ENCODE peak calls at places on chromosomes 3 and 15, in four cellular contexts. I is neuronal stem cell, X is keratinocyte, J is A549. Y is an unnamed sample.

GRCh38 chr3:45915518-45916231 is 27.6 kb upstream of the CXCR6 start:
- DNase-seq in I (no peak), X (no peak), J (peak), Y (peak)

GRCh38 chr3:54572197-54572895 is 355.5 kb downstream of the LRTM1 start:
- DNase-seq in I (no peak), X (peak), J (no peak), Y (no peak)

GRCh38 chr15:44092221-44092620 is 102.8 kb downstream of the FRMD5 start:
- DNase-seq in I (no peak), X (no peak), J (peak), Y (peak)

GRCh38 chr15:80070840-80071239 is 11.4 kb downstream of the ZFAND6 start:
- DNase-seq in I (no peak), X (no peak), J (peak), Y (no peak)

GRCh38 chr15:51579012-51579411 is 43.6 kb downstream of the DMXL2 start:
- DNase-seq in I (no peak), X (no peak), J (no peak), Y (no peak)

GRCh38 chr15:100124361-100124760 is 217.4 kb downstream of the ADAMTS17 start:
- DNase-seq in I (no peak), X (no peak), J (no peak), Y (no peak)

GRCh38 chr15:65101418-65101890 is 13.5 kb downstream of the UBAP1L start:
- DNase-seq in I (peak), X (no peak), J (peak), Y (peak)

GRCh38 chr15:59699810-59700431 is 10.8 kb upstream of the BNIP2 start:
- DNase-seq in I (no peak), X (no peak), J (peak), Y (peak)

GRCh38 chr3:188061133-188061532 is 92.8 kb upstream of the LPP start:
- DNase-seq in I (no peak), X (peak), J (peak), Y (peak)

GRCh38 chr3:123072152-123072551 is 5.3 kb downstream of the PDIA5 start:
- DNase-seq in I (no peak), X (no peak), J (no peak), Y (no peak)

GRCh38 chr15:85865070-85865684 is 70.5 kb upstream of the KLHL25 start:
- DNase-seq in I (peak), X (no peak), J (peak), Y (peak)

GRCh38 chr3:159796226-159796625 is 192.4 kb upstream of the IL12A start:
- DNase-seq in I (no peak), X (no peak), J (no peak), Y (no peak)

GRCh38 chr3:66487475-66487874 is 13.3 kb downstream of the LRIG1 start:
- DNase-seq in I (no peak), X (no peak), J (no peak), Y (no peak)

GRCh38 chr3:68984011-68984410 is 29.5 kb downstream of the EOGT start:
- DNase-seq in I (no peak), X (no peak), J (no peak), Y (no peak)

GRCh38 chr15:88106063-88106462 is 150.5 kb downstream of the NTRK3 start:
- DNase-seq in I (no peak), X (no peak), J (no peak), Y (no peak)

GRCh38 chr3:177928156-177928555 is 608.1 kb upstream of the KCNMB2 start:
- DNase-seq in I (no peak), X (no peak), J (peak), Y (peak)

GRCh38 chr15:80591938-80592825 is 102.9 kb upstream of the ABHD17C start:
- DNase-seq in I (no peak), X (no peak), J (no peak), Y (no peak)

GRCh38 chr3:30551266-30551665 is 55.1 kb upstream of the TGFBR2 start:
- DNase-seq in I (no peak), X (no peak), J (no peak), Y (no peak)

GRCh38 chr3:61117045-61117898 is 134.0 kb downstream of the FHIT start:
- DNase-seq in I (no peak), X (no peak), J (no peak), Y (no peak)

GRCh38 chr3:196603683-196604082 is 35.2 kb downstream of the FBXO45 start:
- DNase-seq in I (no peak), X (no peak), J (no peak), Y (no peak)

GRCh38 chr3:19229086-19229485 is 80.8 kb downstream of the KCNH8 start:
- DNase-seq in I (no peak), X (no peak), J (peak), Y (no peak)

DNA sequence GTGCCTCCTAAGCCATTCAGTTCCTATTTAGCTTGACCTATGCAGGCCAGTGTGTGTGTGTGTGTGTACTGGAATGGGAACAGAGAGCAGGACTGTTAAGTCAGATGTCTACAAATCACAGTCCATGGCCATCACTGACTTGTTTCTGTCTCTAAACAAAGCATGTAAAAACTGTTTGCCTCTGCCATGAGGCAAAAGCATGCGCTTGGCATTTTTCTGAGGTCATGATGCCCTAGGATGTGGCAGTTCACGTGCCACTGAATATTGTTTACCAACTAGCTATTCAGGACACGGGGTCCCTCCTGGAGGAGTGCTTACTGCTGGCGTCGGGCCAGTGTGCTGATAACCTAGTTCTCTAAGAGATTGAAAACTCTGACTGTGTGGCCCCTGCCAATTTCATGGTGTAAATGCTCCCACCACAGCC is 8.2 kb upstream of the ATP13A3 start:
- DNase-seq in I (no peak), X (no peak), J (no peak), Y (no peak)
- H3K27ac ChIP-seq in I (no peak), X (no peak), J (peak), Y (no peak)

GRCh38 chr3:173397161-173398110 is at the start of gene NLGN1:
- DNase-seq in I (peak), X (no peak), J (no peak), Y (peak)

GRCh38 chr3:173398111-173398479 is 551 bp downstream of the NLGN1 start:
- DNase-seq in I (no peak), X (no peak), J (no peak), Y (no peak)

GRCh38 chr3:173401369-173401768 is 3.8 kb downstream of the NLGN1 start:
- DNase-seq in I (no peak), X (no peak), J (no peak), Y (no peak)

GRCh38 chr3:173396191-173397041 is 1.1 kb upstream of the NLGN1 start:
- DNase-seq in I (peak), X (no peak), J (no peak), Y (peak)

GRCh38 chr3:173399001-173399400 is 1.5 kb downstream of the NLGN1 start:
- DNase-seq in I (no peak), X (no peak), J (no peak), Y (no peak)
- H3K27ac ChIP-seq in I (no peak), X (no peak), J (no peak), Y (no peak)

GRCh38 chr15:78322243-78322642 is 17.9 kb upstream of the CRABP1 start:
- DNase-seq in I (no peak), X (no peak), J (peak), Y (no peak)

GRCh38 chr15:78321786-78322185 is 18.4 kb upstream of the CRABP1 start:
- DNase-seq in I (no peak), X (no peak), J (no peak), Y (no peak)

GRCh38 chr15:78321041-78321570 is 19.0 kb upstream of the CRABP1 start:
- DNase-seq in I (no peak), X (no peak), J (no peak), Y (no peak)

GRCh38 chr15:78323693-78324092 is 16.5 kb upstream of the CRABP1 start:
- DNase-seq in I (no peak), X (no peak), J (no peak), Y (no peak)

GRCh38 chr15:78322724-78323395 is 17.3 kb upstream of the CRABP1 start:
- DNase-seq in I (no peak), X (no peak), J (no peak), Y (no peak)
- H3K27ac ChIP-seq in I (peak), X (no peak), J (peak), Y (no peak)

GRCh38 chr15:31162721-31163510 is 61.4 kb upstream of the TRPM1 start:
- DNase-seq in I (no peak), X (no peak), J (no peak), Y (no peak)

GRCh38 chr15:31160740-31161495 is 59.4 kb upstream of the TRPM1 start:
- DNase-seq in I (no peak), X (no peak), J (no peak), Y (no peak)

GRCh38 chr15:31161990-31162389 is 60.5 kb upstream of the TRPM1 start:
- DNase-seq in I (no peak), X (no peak), J (no peak), Y (no peak)

GRCh38 chr15:31164573-31164912 is 63.0 kb upstream of the TRPM1 start:
- DNase-seq in I (no peak), X (no peak), J (no peak), Y (no peak)

GRCh38 chr15:31163769-31164572 is 62.4 kb upstream of the TRPM1 start:
- DNase-seq in I (no peak), X (peak), J (no peak), Y (peak)
- H3K27ac ChIP-seq in I (no peak), X (peak), J (no peak), Y (peak)

GRCh38 chr15:62121273-62122015 is 43.6 kb downstream of the C2CD4B start:
- DNase-seq in I (no peak), X (no peak), J (no peak), Y (no peak)
- H3K27ac ChIP-seq in I (no peak), X (no peak), J (peak), Y (no peak)

GRCh38 chr3:20322085-20322484 is 136.1 kb upstream of the SGO1 start:
- DNase-seq in I (no peak), X (no peak), J (no peak), Y (no peak)

GRCh38 chr3:20320489-20320888 is 134.5 kb upstream of the SGO1 start:
- DNase-seq in I (no peak), X (no peak), J (no peak), Y (no peak)

GRCh38 chr3:20316238-20316637 is 130.2 kb upstream of the SGO1 start:
- DNase-seq in I (no peak), X (no peak), J (no peak), Y (no peak)

GRCh38 chr3:20321391-20322047 is 135.5 kb upstream of the SGO1 start:
- DNase-seq in I (no peak), X (no peak), J (no peak), Y (no peak)

DNA sequence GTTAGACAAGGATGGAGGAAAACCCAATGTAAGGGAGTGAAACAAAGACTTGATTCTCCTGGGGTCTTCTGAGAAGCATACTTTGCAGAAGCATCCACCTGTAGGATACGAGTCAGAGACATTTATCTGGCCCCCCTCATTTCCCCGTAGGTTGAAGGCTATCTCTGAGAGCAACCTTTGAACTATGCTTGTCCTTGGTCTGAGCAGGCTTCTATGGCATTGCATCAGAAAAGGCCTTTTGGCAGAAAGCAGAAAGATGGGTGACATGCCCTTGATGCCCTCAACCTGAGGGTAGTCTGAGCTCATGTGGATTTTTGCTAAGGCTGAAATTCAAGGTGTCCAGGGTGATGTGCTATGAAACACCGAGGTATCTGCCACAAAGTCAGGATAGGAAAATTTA is 131.6 kb upstream of the SGO1 start:
- DNase-seq in I (no peak), X (no peak), J (no peak), Y (no peak)
- H3K27ac ChIP-seq in I (no peak), X (no peak), J (no peak), Y (no peak)

DNA sequence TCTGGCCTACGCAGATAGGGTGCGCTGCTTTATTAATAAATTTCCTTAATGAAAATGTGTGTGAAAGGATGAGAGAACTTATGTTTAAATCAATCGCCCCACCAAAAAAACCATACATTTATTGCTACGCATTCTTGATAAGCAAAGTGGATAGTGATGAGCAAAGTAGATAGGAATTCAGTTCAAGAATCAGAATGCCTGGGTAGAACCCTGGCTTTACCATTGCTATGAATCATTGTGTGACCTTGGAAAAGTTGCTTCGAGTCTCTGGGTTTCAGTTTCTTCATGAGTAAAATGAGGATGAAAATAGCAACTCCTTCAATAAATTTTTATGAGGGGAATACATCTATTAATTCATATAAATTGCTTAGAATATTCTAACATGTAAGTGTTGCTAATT is 2.6 kb upstream of the ALCAM start:
- DNase-seq in I (no peak), X (no peak), J (no peak), Y (peak)
- H3K27ac ChIP-seq in I (no peak), X (peak), J (peak), Y (no peak)

GRCh38 chr15:57038496-57038895 is 120.1 kb downstream of the TCF12 start:
- DNase-seq in I (no peak), X (no peak), J (no peak), Y (no peak)
- H3K27ac ChIP-seq in I (no peak), X (no peak), J (no peak), Y (no peak)

GRCh38 chr3:44476963-44477311 is 533 bp downstream of the ZNF445 start:
- DNase-seq in I (no peak), X (no peak), J (no peak), Y (no peak)
- H3K27ac ChIP-seq in I (no peak), X (peak), J (peak), Y (peak)